ENCODE peak calls at places on chromosomes 2 and 18, in six cellular contexts. One of them, this sample, is unnamed.
A peak's percentile ranks its signal among the peaks of the same experiment; 100 is the strongest.

GRCh38 chr18:24270358-24270936 is 127.2 kb downstream of the OSBPL1A start:
- DNase-seq in neuronal stem cell: no peak
- DNase-seq in tibial nerve: no peak
- DNase-seq in mammary epithelial cell: no peak
- DNase-seq in GM23248: peak; percentile 31
- DNase-seq in cardiac muscle cell: no peak
- DNase-seq in this sample: no peak

GRCh38 chr2:109031481-109032228 is 42.6 kb upstream of the EDAR start:
- DNase-seq in cardiac muscle cell: peak; percentile 69
- DNase-seq in tibial nerve: peak; percentile 14
- DNase-seq in GM23248: peak; percentile 57
- DNase-seq in mammary epithelial cell: peak; percentile 20
- DNase-seq in neuronal stem cell: no peak
- DNase-seq in this sample: no peak

GRCh38 chr2:212539145-212539880 is 711 bp upstream of the ERBB4 start:
- DNase-seq in mammary epithelial cell: no peak
- DNase-seq in GM23248: peak; percentile 63
- DNase-seq in tibial nerve: peak; percentile 65
- DNase-seq in neuronal stem cell: peak; percentile 41
- DNase-seq in cardiac muscle cell: peak; percentile 80
- DNase-seq in this sample: no peak

GRCh38 chr2:9617296-9617695 is 13.5 kb downstream of the YWHAQ start:
- DNase-seq in cardiac muscle cell: no peak
- DNase-seq in GM23248: no peak
- DNase-seq in mammary epithelial cell: no peak
- DNase-seq in tibial nerve: no peak
- DNase-seq in neuronal stem cell: no peak
- DNase-seq in this sample: no peak

GRCh38 chr18:47815486-47816270 is 114.8 kb downstream of the SMAD2 start:
- DNase-seq in mammary epithelial cell: no peak
- DNase-seq in neuronal stem cell: no peak
- DNase-seq in tibial nerve: no peak
- DNase-seq in GM23248: no peak
- DNase-seq in cardiac muscle cell: peak; percentile 4
- DNase-seq in this sample: no peak

GRCh38 chr2:143205106-143205764 is 76.0 kb downstream of the ARHGAP15 start:
- DNase-seq in tibial nerve: no peak
- DNase-seq in mammary epithelial cell: peak; percentile 50
- DNase-seq in neuronal stem cell: no peak
- DNase-seq in cardiac muscle cell: no peak
- DNase-seq in GM23248: peak; percentile 27
- DNase-seq in this sample: no peak

GRCh38 chr2:149330127-149331022 is at the start of gene LYPD6:
- DNase-seq in GM23248: peak; percentile 90
- DNase-seq in neuronal stem cell: peak; percentile 82
- DNase-seq in cardiac muscle cell: peak; percentile 95
- DNase-seq in mammary epithelial cell: peak; percentile 72
- DNase-seq in tibial nerve: peak; percentile 38
- DNase-seq in this sample: peak; percentile 18

GRCh38 chr18:37332764-37333420 is 232.7 kb downstream of the CELF4 start:
- DNase-seq in mammary epithelial cell: no peak
- DNase-seq in neuronal stem cell: no peak
- DNase-seq in GM23248: no peak
- DNase-seq in tibial nerve: no peak
- DNase-seq in cardiac muscle cell: no peak
- DNase-seq in this sample: no peak

GRCh38 chr2:41764919-41765318 is 282.9 kb upstream of the PKDCC start:
- DNase-seq in GM23248: no peak
- DNase-seq in neuronal stem cell: no peak
- DNase-seq in tibial nerve: no peak
- DNase-seq in cardiac muscle cell: no peak
- DNase-seq in mammary epithelial cell: no peak
- DNase-seq in this sample: no peak

GRCh38 chr2:51068237-51068636 is 36.3 kb upstream of the NRXN1 start:
- DNase-seq in neuronal stem cell: no peak
- DNase-seq in GM23248: no peak
- DNase-seq in mammary epithelial cell: no peak
- DNase-seq in cardiac muscle cell: no peak
- DNase-seq in tibial nerve: no peak
- DNase-seq in this sample: no peak

GRCh38 chr18:36187138-36187825 is at the start of gene MOCOS:
- DNase-seq in neuronal stem cell: peak; percentile 61
- DNase-seq in GM23248: peak; percentile 87
- DNase-seq in tibial nerve: peak; percentile 62
- DNase-seq in mammary epithelial cell: peak; percentile 77
- DNase-seq in cardiac muscle cell: peak; percentile 81
- DNase-seq in this sample: no peak

GRCh38 chr2:205407984-205408383 is 274.3 kb upstream of the NRP2 start:
- DNase-seq in mammary epithelial cell: no peak
- DNase-seq in tibial nerve: no peak
- DNase-seq in GM23248: peak; percentile 49
- DNase-seq in cardiac muscle cell: no peak
- DNase-seq in neuronal stem cell: no peak
- DNase-seq in this sample: peak; percentile 84

GRCh38 chr2:121368841-121369240 is 83.8 kb upstream of the TFCP2L1 start:
- DNase-seq in GM23248: peak; percentile 54
- DNase-seq in mammary epithelial cell: no peak
- DNase-seq in cardiac muscle cell: no peak
- DNase-seq in tibial nerve: no peak
- DNase-seq in neuronal stem cell: no peak
- DNase-seq in this sample: no peak

GRCh38 chr2:174974131-174974530 is 31.1 kb downstream of the CHN1 start:
- DNase-seq in GM23248: no peak
- DNase-seq in mammary epithelial cell: no peak
- DNase-seq in cardiac muscle cell: no peak
- DNase-seq in neuronal stem cell: no peak
- DNase-seq in tibial nerve: no peak
- DNase-seq in this sample: no peak

GRCh38 chr2:174969091-174969734 is 36.0 kb downstream of the CHN1 start:
- DNase-seq in cardiac muscle cell: no peak
- DNase-seq in mammary epithelial cell: no peak
- DNase-seq in tibial nerve: no peak
- DNase-seq in neuronal stem cell: no peak
- DNase-seq in GM23248: no peak
- DNase-seq in this sample: no peak

GRCh38 chr2:174970092-174970491 is 35.1 kb downstream of the CHN1 start:
- DNase-seq in cardiac muscle cell: no peak
- DNase-seq in GM23248: peak; percentile 8
- DNase-seq in mammary epithelial cell: peak; percentile 12
- DNase-seq in tibial nerve: no peak
- DNase-seq in neuronal stem cell: no peak
- DNase-seq in this sample: no peak

GRCh38 chr2:174972924-174973323 is 32.3 kb downstream of the CHN1 start:
- DNase-seq in GM23248: peak; percentile 77
- DNase-seq in neuronal stem cell: no peak
- DNase-seq in tibial nerve: no peak
- DNase-seq in mammary epithelial cell: peak; percentile 42
- DNase-seq in cardiac muscle cell: no peak
- DNase-seq in this sample: peak; percentile 20

DNA sequence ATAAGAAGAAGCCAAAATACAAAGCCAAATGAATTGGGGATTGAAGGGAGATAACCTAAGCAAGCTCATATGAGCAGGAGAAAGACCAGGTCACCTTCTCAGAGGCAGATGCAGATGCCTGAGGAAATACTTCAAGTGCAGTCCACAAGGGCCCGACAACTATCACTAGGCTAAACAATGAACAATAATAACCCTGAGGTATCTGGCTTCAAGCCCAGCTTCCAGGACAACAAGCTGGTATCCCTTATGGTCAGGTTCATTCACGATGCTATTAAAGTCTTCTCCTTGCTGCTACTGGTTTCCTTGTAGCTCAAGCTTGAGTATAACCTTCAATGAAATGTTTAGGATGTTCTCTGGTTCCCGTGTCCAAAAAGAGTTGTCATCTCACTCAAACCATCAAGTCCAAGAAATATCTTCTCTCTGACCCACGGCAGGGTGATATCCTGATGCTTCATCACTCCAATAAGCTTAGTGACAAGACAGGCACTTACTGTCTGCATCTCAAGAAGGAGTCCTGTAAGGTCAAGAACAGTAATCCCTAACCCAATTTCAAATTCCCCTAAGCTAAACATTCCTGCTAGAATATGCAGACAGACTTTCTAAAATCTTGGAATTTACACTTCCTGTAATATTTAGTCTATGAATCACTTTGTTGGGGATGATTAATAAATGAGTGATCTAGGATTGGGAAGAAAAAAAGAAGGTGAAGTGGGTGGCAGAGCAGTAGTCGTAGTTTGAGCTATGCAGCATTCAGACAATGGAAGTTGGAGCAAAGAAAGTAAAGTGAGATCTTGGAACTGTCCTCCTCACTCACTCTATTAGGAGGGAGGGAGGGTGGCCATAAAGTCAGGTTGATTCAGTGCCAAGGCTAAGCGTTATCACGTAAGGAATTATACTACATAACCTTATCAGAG is 33.1 kb downstream of the CHN1 start:
- DNase-seq in GM23248: peak; percentile 82
- DNase-seq in neuronal stem cell: no peak
- DNase-seq in cardiac muscle cell: no peak
- DNase-seq in mammary epithelial cell: peak; percentile 84
- DNase-seq in tibial nerve: no peak
- DNase-seq in this sample: peak; percentile 40
- H3K4me3 ChIP-seq in GM23248: peak overlapping the region; percentile 25
- H3K4me3 ChIP-seq in neuronal stem cell: no peak overlapping the region
- H3K4me3 ChIP-seq in cardiac muscle cell: no peak overlapping the region
- H3K4me3 ChIP-seq in mammary epithelial cell: no peak overlapping the region
- H3K4me3 ChIP-seq in tibial nerve: no peak overlapping the region
- H3K4me3 ChIP-seq in this sample: no peak overlapping the region

GRCh38 chr2:174632847-174633620 is 35.4 kb upstream of the WIPF1 start:
- DNase-seq in neuronal stem cell: no peak
- DNase-seq in tibial nerve: no peak
- DNase-seq in GM23248: peak; percentile 51
- DNase-seq in mammary epithelial cell: no peak
- DNase-seq in cardiac muscle cell: no peak
- DNase-seq in this sample: no peak
- H3K4me3 ChIP-seq in neuronal stem cell: no peak overlapping the region
- H3K4me3 ChIP-seq in tibial nerve: peak overlapping the region; percentile 43
- H3K4me3 ChIP-seq in GM23248: peak overlapping the region; percentile 51
- H3K4me3 ChIP-seq in mammary epithelial cell: no peak overlapping the region
- H3K4me3 ChIP-seq in cardiac muscle cell: no peak overlapping the region
- H3K4me3 ChIP-seq in this sample: no peak overlapping the region

GRCh38 chr2:23662466-23662865 is 264.5 kb downstream of the ATAD2B start:
- DNase-seq in mammary epithelial cell: no peak
- DNase-seq in GM23248: no peak
- DNase-seq in cardiac muscle cell: no peak
- DNase-seq in tibial nerve: no peak
- DNase-seq in neuronal stem cell: no peak
- DNase-seq in this sample: no peak

GRCh38 chr2:23666241-23667025 is 260.5 kb downstream of the ATAD2B start:
- DNase-seq in GM23248: no peak
- DNase-seq in cardiac muscle cell: no peak
- DNase-seq in tibial nerve: no peak
- DNase-seq in neuronal stem cell: no peak
- DNase-seq in mammary epithelial cell: no peak
- DNase-seq in this sample: no peak

GRCh38 chr2:23662941-23663729 is 263.8 kb downstream of the ATAD2B start:
- DNase-seq in neuronal stem cell: no peak
- DNase-seq in mammary epithelial cell: no peak
- DNase-seq in GM23248: peak; percentile 54
- DNase-seq in tibial nerve: no peak
- DNase-seq in cardiac muscle cell: peak; percentile 24
- DNase-seq in this sample: no peak

GRCh38 chr2:23663730-23664005 is 263.3 kb downstream of the ATAD2B start:
- DNase-seq in cardiac muscle cell: no peak
- DNase-seq in neuronal stem cell: no peak
- DNase-seq in mammary epithelial cell: no peak
- DNase-seq in GM23248: peak; percentile 28
- DNase-seq in tibial nerve: no peak
- DNase-seq in this sample: no peak

DNA sequence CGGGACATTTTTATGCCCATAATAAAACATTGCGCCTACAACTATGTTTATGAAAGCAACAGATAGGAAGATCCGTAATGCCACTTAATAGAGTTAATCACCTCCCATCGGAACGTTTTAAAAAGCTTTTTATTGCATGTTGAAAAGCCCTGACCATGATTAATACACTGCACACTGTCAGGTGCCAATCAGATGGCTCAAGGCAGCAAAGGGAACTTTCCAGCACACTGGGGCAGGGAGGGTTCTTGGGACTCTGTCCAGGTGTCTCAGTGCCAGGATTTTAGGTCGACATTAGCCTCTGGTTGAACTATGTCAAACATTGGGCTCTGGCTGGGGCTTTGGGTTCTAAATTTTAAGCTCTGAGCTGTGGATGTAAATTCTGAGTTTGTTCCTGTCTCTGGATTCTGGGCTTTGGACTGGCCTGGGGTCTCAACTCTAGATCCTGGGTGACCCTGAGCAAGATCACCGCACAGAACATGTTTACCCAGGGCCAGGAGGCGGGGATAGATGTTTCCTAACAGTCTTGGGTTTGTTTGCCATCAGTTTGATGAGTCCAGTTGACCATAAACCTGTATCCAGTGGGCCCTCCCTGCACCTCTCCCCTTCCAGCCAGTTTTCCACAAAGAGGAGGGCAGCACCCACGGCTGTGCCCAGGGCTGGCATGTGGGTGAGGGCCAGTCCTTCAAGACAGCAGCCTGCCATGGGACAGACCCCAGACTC is 262.7 kb downstream of the ATAD2B start:
- DNase-seq in tibial nerve: no peak
- DNase-seq in neuronal stem cell: no peak
- DNase-seq in GM23248: no peak
- DNase-seq in mammary epithelial cell: no peak
- DNase-seq in cardiac muscle cell: no peak
- DNase-seq in this sample: no peak
- H3K4me3 ChIP-seq in tibial nerve: no peak overlapping the region
- H3K4me3 ChIP-seq in neuronal stem cell: no peak overlapping the region
- H3K4me3 ChIP-seq in GM23248: peak overlapping the region; percentile 63
- H3K4me3 ChIP-seq in mammary epithelial cell: no peak overlapping the region
- H3K4me3 ChIP-seq in cardiac muscle cell: no peak overlapping the region
- H3K4me3 ChIP-seq in this sample: no peak overlapping the region

GRCh38 chr2:71696381-71696780 is 243.0 kb downstream of the DYSF start:
- DNase-seq in mammary epithelial cell: no peak
- DNase-seq in GM23248: no peak
- DNase-seq in neuronal stem cell: no peak
- DNase-seq in cardiac muscle cell: no peak
- DNase-seq in tibial nerve: no peak
- DNase-seq in this sample: no peak
- H3K4me3 ChIP-seq in mammary epithelial cell: no peak overlapping the region
- H3K4me3 ChIP-seq in GM23248: no peak overlapping the region
- H3K4me3 ChIP-seq in neuronal stem cell: no peak overlapping the region
- H3K4me3 ChIP-seq in cardiac muscle cell: no peak overlapping the region
- H3K4me3 ChIP-seq in tibial nerve: no peak overlapping the region
- H3K4me3 ChIP-seq in this sample: no peak overlapping the region